ENCODE peak calls at places on chromosomes 7 and 10, in ten cellular contexts. E, W, A, J, L, H, Y, G, U and I are unnamed samples. For H3K4me1, the result is how much of the 10 kb centered on the place peaks cover.

GRCh38 chr7:79011921-79012320 is 441.5 kb downstream of the MAGI2 start:
- DNase-seq in E (no peak), W (no peak), A (no peak), J (no peak), L (no peak), H (no peak), Y (no peak), G (no peak), U (no peak), I (no peak)

GRCh38 chr10:96910488-96911395 is 78.6 kb downstream of the LCOR start:
- DNase-seq in E (no peak), W (no peak), A (peak), J (peak), L (no peak), H (no peak), Y (peak), G (peak), U (no peak), I (no peak)

GRCh38 chr10:93288679-93289634 is 193.2 kb downstream of the MYOF start:
- DNase-seq in E (peak), W (peak), A (peak), J (peak), L (peak), H (peak), Y (peak), G (peak), U (peak), I (peak)

GRCh38 chr10:97169911-97170693 is 15.7 kb downstream of the SLIT1 start:
- DNase-seq in E (peak), W (no peak), A (peak), J (no peak), L (peak), H (no peak), Y (no peak), G (no peak), U (peak), I (peak)

GRCh38 chr7:27723086-27723485 is 16.9 kb upstream of the TAX1BP1 start:
- DNase-seq in E (no peak), W (no peak), A (peak), J (peak), L (no peak), H (no peak), Y (no peak), G (no peak), U (no peak), I (no peak)

GRCh38 chr7:20030915-20031362 is 186.2 kb downstream of the MACC1 start:
- DNase-seq in E (no peak), W (no peak), A (peak), J (no peak), L (no peak), H (no peak), Y (peak), G (no peak), U (no peak), I (no peak)

GRCh38 chr10:113304726-113305125 is 248.1 kb upstream of the HABP2 start:
- DNase-seq in E (no peak), W (no peak), A (peak), J (no peak), L (no peak), H (no peak), Y (no peak), G (no peak), U (no peak), I (no peak)

GRCh38 chr10:129888784-129889616 is 75.1 kb downstream of the EBF3 start:
- DNase-seq in E (peak), W (peak), A (peak), J (peak), L (no peak), H (peak), Y (peak), G (peak), U (peak), I (peak)

GRCh38 chr7:36084485-36085091 is 68.5 kb upstream of the EEPD1 start:
- DNase-seq in E (peak), W (peak), A (peak), J (no peak), L (peak), H (peak), Y (peak), G (peak), U (no peak), I (no peak)

GRCh38 chr10:77428776-77429395 is 208.7 kb downstream of the KCNMA1 start:
- DNase-seq in E (peak), W (peak), A (peak), J (no peak), L (peak), H (peak), Y (peak), G (peak), U (peak), I (no peak)

GRCh38 chr7:94297397-94297838 is 97.3 kb upstream of the COL1A2 start:
- DNase-seq in E (peak), W (no peak), A (peak), J (no peak), L (peak), H (peak), Y (peak), G (no peak), U (peak), I (peak)

GRCh38 chr10:95655571-95656290 is 780 bp downstream of the ALDH18A1 start:
- DNase-seq in E (peak), W (peak), A (peak), J (peak), L (peak), H (no peak), Y (peak), G (peak), U (no peak), I (no peak)

GRCh38 chr10:124447741-124448466 is 1.9 kb downstream of the NKX1-2 start:
- DNase-seq in E (no peak), W (peak), A (no peak), J (no peak), L (no peak), H (no peak), Y (no peak), G (peak), U (no peak), I (no peak)

GRCh38 chr10:6052247-6053221 is 9.6 kb downstream of the IL2RA start:
- DNase-seq in E (peak), W (peak), A (peak), J (peak), L (peak), H (no peak), Y (no peak), G (no peak), U (no peak), I (no peak)

GRCh38 chr10:33216661-33217427 is 117.6 kb downstream of the NRP1 start:
- DNase-seq in E (no peak), W (no peak), A (peak), J (no peak), L (no peak), H (no peak), Y (no peak), G (no peak), U (no peak), I (no peak)

GRCh38 chr10:114957673-114958072 is 19.7 kb downstream of the TRUB1 start:
- DNase-seq in E (no peak), W (no peak), A (peak), J (no peak), L (no peak), H (no peak), Y (peak), G (no peak), U (no peak), I (no peak)

GRCh38 chr7:13117103-13117502 is 429.7 kb downstream of the ARL4A start:
- DNase-seq in E (no peak), W (no peak), A (peak), J (no peak), L (no peak), H (no peak), Y (peak), G (no peak), U (no peak), I (no peak)
- TF ChIP-seq CTCF in E (peak), W (peak), A (peak), J (peak), L (peak), H (no peak), Y (peak), G (peak), U (no peak), I (peak)

GRCh38 chr10:128684215-128684614 is 558.0 kb upstream of the MKI67 start:
- DNase-seq in E (no peak), W (no peak), A (no peak), J (no peak), L (no peak), H (no peak), Y (no peak), G (no peak), U (no peak), I (no peak)

GRCh38 chr10:128688154-128688553 is 561.9 kb upstream of the MKI67 start:
- DNase-seq in E (no peak), W (no peak), A (no peak), J (no peak), L (no peak), H (no peak), Y (no peak), G (no peak), U (no peak), I (no peak)

GRCh38 chr10:128687408-128687807 is 561.2 kb upstream of the MKI67 start:
- DNase-seq in E (no peak), W (no peak), A (no peak), J (no peak), L (no peak), H (no peak), Y (no peak), G (no peak), U (no peak), I (no peak)

GRCh38 chr10:128686638-128687278 is 560.5 kb upstream of the MKI67 start:
- DNase-seq in E (no peak), W (peak), A (no peak), J (no peak), L (no peak), H (no peak), Y (no peak), G (no peak), U (no peak), I (no peak)
- H3K27ac ChIP-seq in E (no peak), W (no peak), A (no peak), J (no peak), L (no peak), H (no peak), Y (no peak), G (no peak), U (no peak), I (no peak)

GRCh38 chr10:30435068-30435422 is 1.1 kb downstream of the MAP3K8 start:
- DNase-seq in E (peak), W (peak), A (no peak), J (no peak), L (peak), H (peak), Y (peak), G (peak), U (peak), I (peak)
- H3K4me1 ChIP-seq in E (under half), W (under half), A (under half), J (half or more), L (under half), H (under half), Y (under half), G (under half), U (under half), I (half or more)

GRCh38 chr7:77566421-77566820 is 29.3 kb downstream of the PTPN12 start:
- DNase-seq in E (no peak), W (peak), A (no peak), J (no peak), L (no peak), H (no peak), Y (no peak), G (no peak), U (no peak), I (no peak)

GRCh38 chr7:77571791-77572190 is 34.7 kb downstream of the PTPN12 start:
- DNase-seq in E (no peak), W (no peak), A (no peak), J (no peak), L (no peak), H (no peak), Y (no peak), G (no peak), U (no peak), I (no peak)

GRCh38 chr7:77565917-77566316 is 28.8 kb downstream of the PTPN12 start:
- DNase-seq in E (no peak), W (no peak), A (peak), J (no peak), L (no peak), H (no peak), Y (peak), G (no peak), U (no peak), I (no peak)

GRCh38 chr7:77569514-77570232 is 32.6 kb downstream of the PTPN12 start:
- DNase-seq in E (no peak), W (no peak), A (no peak), J (no peak), L (no peak), H (no peak), Y (no peak), G (no peak), U (no peak), I (no peak)

GRCh38 chr7:77570330-77571011 is 33.4 kb downstream of the PTPN12 start:
- DNase-seq in E (no peak), W (no peak), A (peak), J (no peak), L (no peak), H (no peak), Y (peak), G (no peak), U (no peak), I (no peak)
- TF ChIP-seq CTCF in E (no peak), W (no peak), A (no peak), J (no peak), L (no peak), H (no peak), Y (peak), G (no peak), U (no peak), I (no peak)